ENCODE peak calls at places on chromosomes 11 and 22, in ten cellular contexts. One of them, this sample, is unnamed.

GRCh38 chr11:34250732-34251639 is 106.8 kb downstream of the ABTB2 start:
- DNase-seq in NCI-H1417: no peak
- DNase-seq in HS-5: no peak
- DNase-seq in NCI-H774: no peak
- DNase-seq in fibroblast of gingiva: peak; percentile 9
- DNase-seq in iris pigment epithelial cell: peak; percentile 25
- DNase-seq in H54: peak; percentile 74
- DNase-seq in GM10248: peak; percentile 56
- DNase-seq in MG63: peak; percentile 84
- DNase-seq in CD4-positive, alpha-beta T cell: peak; percentile 62
- DNase-seq in this sample: peak; percentile 87

GRCh38 chr11:37972691-37973090 is 1374.7 kb upstream of the RAG2 start:
- DNase-seq in NCI-H1417: no peak
- DNase-seq in NCI-H774: no peak
- DNase-seq in fibroblast of gingiva: peak; percentile 2
- DNase-seq in CD4-positive, alpha-beta T cell: no peak
- DNase-seq in iris pigment epithelial cell: peak; percentile 75
- DNase-seq in MG63: no peak
- DNase-seq in GM10248: no peak
- DNase-seq in HS-5: peak; percentile 13
- DNase-seq in H54: no peak
- DNase-seq in this sample: no peak

GRCh38 chr11:94762208-94762607 is 5.9 kb upstream of the AMOTL1 start:
- DNase-seq in iris pigment epithelial cell: peak; percentile 20
- DNase-seq in NCI-H1417: no peak
- DNase-seq in NCI-H774: no peak
- DNase-seq in fibroblast of gingiva: peak; percentile 61
- DNase-seq in H54: no peak
- DNase-seq in GM10248: no peak
- DNase-seq in CD4-positive, alpha-beta T cell: no peak
- DNase-seq in HS-5: no peak
- DNase-seq in MG63: no peak
- DNase-seq in this sample: no peak

GRCh38 chr11:117315285-117316196 is 515 bp downstream of the BACE1 start:
- DNase-seq in fibroblast of gingiva: no peak
- DNase-seq in NCI-H774: no peak
- DNase-seq in HS-5: no peak
- DNase-seq in MG63: peak; percentile 18
- DNase-seq in H54: peak; percentile 18
- DNase-seq in iris pigment epithelial cell: no peak
- DNase-seq in GM10248: no peak
- DNase-seq in CD4-positive, alpha-beta T cell: no peak
- DNase-seq in NCI-H1417: no peak
- DNase-seq in this sample: no peak

GRCh38 chr11:73121692-73122091 is 20.4 kb downstream of the FCHSD2 start:
- DNase-seq in iris pigment epithelial cell: no peak
- DNase-seq in fibroblast of gingiva: no peak
- DNase-seq in MG63: no peak
- DNase-seq in H54: no peak
- DNase-seq in CD4-positive, alpha-beta T cell: no peak
- DNase-seq in HS-5: no peak
- DNase-seq in NCI-H1417: no peak
- DNase-seq in GM10248: no peak
- DNase-seq in NCI-H774: no peak
- DNase-seq in this sample: no peak

GRCh38 chr11:103525069-103525468 is 415.8 kb downstream of the DYNC2H1 start:
- DNase-seq in H54: no peak
- DNase-seq in NCI-H1417: no peak
- DNase-seq in fibroblast of gingiva: peak; percentile 14
- DNase-seq in HS-5: peak; percentile 62
- DNase-seq in MG63: peak; percentile 5
- DNase-seq in iris pigment epithelial cell: peak; percentile 87
- DNase-seq in NCI-H774: no peak
- DNase-seq in GM10248: no peak
- DNase-seq in CD4-positive, alpha-beta T cell: no peak
- DNase-seq in this sample: peak; percentile 41

GRCh38 chr22:19287889-19288288 is 3.6 kb downstream of the CLTCL1 start:
- DNase-seq in H54: no peak
- DNase-seq in CD4-positive, alpha-beta T cell: no peak
- DNase-seq in fibroblast of gingiva: peak; percentile 71
- DNase-seq in NCI-H774: no peak
- DNase-seq in NCI-H1417: no peak
- DNase-seq in HS-5: peak; percentile 43
- DNase-seq in MG63: peak; percentile 22
- DNase-seq in iris pigment epithelial cell: peak; percentile 95
- DNase-seq in GM10248: no peak
- DNase-seq in this sample: no peak

GRCh38 chr11:16607675-16608644 is 130.5 kb upstream of the C11orf58 start:
- DNase-seq in GM10248: peak; percentile 10
- DNase-seq in NCI-H774: peak; percentile 82
- DNase-seq in NCI-H1417: peak; percentile 49
- DNase-seq in iris pigment epithelial cell: no peak
- DNase-seq in MG63: peak; percentile 47
- DNase-seq in H54: no peak
- DNase-seq in fibroblast of gingiva: no peak
- DNase-seq in HS-5: no peak
- DNase-seq in CD4-positive, alpha-beta T cell: no peak
- DNase-seq in this sample: no peak